ENCODE peak calls at places on chromosome 5, in nine cellular contexts. One of them, this sample, is unnamed.

GRCh38 chr5:171750316-171750788 is 35.3 kb upstream of the SMIM23 start:
- DNase-seq in neural progenitor cell: peak
- DNase-seq in AG04450: no peak
- DNase-seq in fibroblast of pulmonary artery: peak
- DNase-seq in psoas muscle: peak
- DNase-seq in suprapubic skin: no peak
- DNase-seq in activated CD8-positive, alpha-beta T cell treated with anti-CD3 and anti-CD28 coated beads for 36 hours: peak
- DNase-seq in lower lobe of right lung: no peak
- DNase-seq in glutamatergic neuron: no peak
- DNase-seq in this sample: no peak

GRCh38 chr5:138803935-138804334 is 50.7 kb downstream of the CTNNA1 start:
- DNase-seq in glutamatergic neuron: no peak
- DNase-seq in psoas muscle: no peak
- DNase-seq in fibroblast of pulmonary artery: no peak
- DNase-seq in activated CD8-positive, alpha-beta T cell treated with anti-CD3 and anti-CD28 coated beads for 36 hours: no peak
- DNase-seq in neural progenitor cell: no peak
- DNase-seq in AG04450: no peak
- DNase-seq in lower lobe of right lung: no peak
- DNase-seq in suprapubic skin: no peak
- DNase-seq in this sample: no peak

GRCh38 chr5:170590537-170590936 is 86.7 kb downstream of the KCNIP1 start:
- DNase-seq in glutamatergic neuron: no peak
- DNase-seq in lower lobe of right lung: no peak
- DNase-seq in suprapubic skin: no peak
- DNase-seq in fibroblast of pulmonary artery: no peak
- DNase-seq in activated CD8-positive, alpha-beta T cell treated with anti-CD3 and anti-CD28 coated beads for 36 hours: no peak
- DNase-seq in AG04450: no peak
- DNase-seq in neural progenitor cell: no peak
- DNase-seq in psoas muscle: no peak
- DNase-seq in this sample: no peak

GRCh38 chr5:94983861-94984535 is 300.9 kb downstream of the MCTP1 start:
- DNase-seq in suprapubic skin: no peak
- DNase-seq in fibroblast of pulmonary artery: peak
- DNase-seq in neural progenitor cell: no peak
- DNase-seq in activated CD8-positive, alpha-beta T cell treated with anti-CD3 and anti-CD28 coated beads for 36 hours: no peak
- DNase-seq in AG04450: no peak
- DNase-seq in psoas muscle: no peak
- DNase-seq in glutamatergic neuron: no peak
- DNase-seq in lower lobe of right lung: no peak
- DNase-seq in this sample: no peak

GRCh38 chr5:133735346-133735745 is 123.0 kb upstream of the FSTL4 start:
- DNase-seq in AG04450: no peak
- DNase-seq in suprapubic skin: no peak
- DNase-seq in psoas muscle: no peak
- DNase-seq in neural progenitor cell: no peak
- DNase-seq in lower lobe of right lung: no peak
- DNase-seq in fibroblast of pulmonary artery: peak
- DNase-seq in activated CD8-positive, alpha-beta T cell treated with anti-CD3 and anti-CD28 coated beads for 36 hours: no peak
- DNase-seq in glutamatergic neuron: no peak
- DNase-seq in this sample: no peak

GRCh38 chr5:9567039-9567438 is 21.2 kb upstream of the SEMA5A start:
- DNase-seq in psoas muscle: no peak
- DNase-seq in glutamatergic neuron: no peak
- DNase-seq in suprapubic skin: no peak
- DNase-seq in AG04450: no peak
- DNase-seq in fibroblast of pulmonary artery: no peak
- DNase-seq in neural progenitor cell: no peak
- DNase-seq in lower lobe of right lung: no peak
- DNase-seq in activated CD8-positive, alpha-beta T cell treated with anti-CD3 and anti-CD28 coated beads for 36 hours: no peak
- DNase-seq in this sample: no peak

GRCh38 chr5:143771229-143772001 is 40.5 kb upstream of the HMHB1 start:
- DNase-seq in suprapubic skin: no peak
- DNase-seq in lower lobe of right lung: no peak
- DNase-seq in psoas muscle: no peak
- DNase-seq in neural progenitor cell: no peak
- DNase-seq in glutamatergic neuron: peak
- DNase-seq in activated CD8-positive, alpha-beta T cell treated with anti-CD3 and anti-CD28 coated beads for 36 hours: no peak
- DNase-seq in fibroblast of pulmonary artery: no peak
- DNase-seq in AG04450: peak
- DNase-seq in this sample: no peak

GRCh38 chr5:96962540-96962991 is 26.7 kb downstream of the LNPEP start:
- DNase-seq in neural progenitor cell: no peak
- DNase-seq in psoas muscle: no peak
- DNase-seq in fibroblast of pulmonary artery: peak
- DNase-seq in lower lobe of right lung: no peak
- DNase-seq in AG04450: no peak
- DNase-seq in glutamatergic neuron: no peak
- DNase-seq in suprapubic skin: no peak
- DNase-seq in activated CD8-positive, alpha-beta T cell treated with anti-CD3 and anti-CD28 coated beads for 36 hours: peak
- DNase-seq in this sample: no peak

GRCh38 chr5:141855265-141856029 is 22.8 kb downstream of the PCDH1 start:
- DNase-seq in lower lobe of right lung: no peak
- DNase-seq in AG04450: no peak
- DNase-seq in glutamatergic neuron: peak
- DNase-seq in fibroblast of pulmonary artery: no peak
- DNase-seq in psoas muscle: peak
- DNase-seq in suprapubic skin: no peak
- DNase-seq in activated CD8-positive, alpha-beta T cell treated with anti-CD3 and anti-CD28 coated beads for 36 hours: no peak
- DNase-seq in neural progenitor cell: no peak
- DNase-seq in this sample: no peak

GRCh38 chr5:141851195-141851874 is 26.9 kb downstream of the PCDH1 start:
- DNase-seq in fibroblast of pulmonary artery: no peak
- DNase-seq in suprapubic skin: no peak
- DNase-seq in neural progenitor cell: no peak
- DNase-seq in glutamatergic neuron: no peak
- DNase-seq in psoas muscle: no peak
- DNase-seq in lower lobe of right lung: no peak
- DNase-seq in AG04450: no peak
- DNase-seq in activated CD8-positive, alpha-beta T cell treated with anti-CD3 and anti-CD28 coated beads for 36 hours: no peak
- DNase-seq in this sample: no peak

GRCh38 chr5:141856030-141856790 is 22.0 kb downstream of the PCDH1 start:
- DNase-seq in lower lobe of right lung: no peak
- DNase-seq in neural progenitor cell: no peak
- DNase-seq in psoas muscle: no peak
- DNase-seq in AG04450: no peak
- DNase-seq in fibroblast of pulmonary artery: no peak
- DNase-seq in activated CD8-positive, alpha-beta T cell treated with anti-CD3 and anti-CD28 coated beads for 36 hours: no peak
- DNase-seq in suprapubic skin: no peak
- DNase-seq in glutamatergic neuron: no peak
- DNase-seq in this sample: no peak

GRCh38 chr5:141852448-141852847 is 25.8 kb downstream of the PCDH1 start:
- DNase-seq in lower lobe of right lung: no peak
- DNase-seq in AG04450: no peak
- DNase-seq in psoas muscle: no peak
- DNase-seq in fibroblast of pulmonary artery: no peak
- DNase-seq in activated CD8-positive, alpha-beta T cell treated with anti-CD3 and anti-CD28 coated beads for 36 hours: no peak
- DNase-seq in suprapubic skin: no peak
- DNase-seq in glutamatergic neuron: no peak
- DNase-seq in neural progenitor cell: no peak
- DNase-seq in this sample: no peak

DNA sequence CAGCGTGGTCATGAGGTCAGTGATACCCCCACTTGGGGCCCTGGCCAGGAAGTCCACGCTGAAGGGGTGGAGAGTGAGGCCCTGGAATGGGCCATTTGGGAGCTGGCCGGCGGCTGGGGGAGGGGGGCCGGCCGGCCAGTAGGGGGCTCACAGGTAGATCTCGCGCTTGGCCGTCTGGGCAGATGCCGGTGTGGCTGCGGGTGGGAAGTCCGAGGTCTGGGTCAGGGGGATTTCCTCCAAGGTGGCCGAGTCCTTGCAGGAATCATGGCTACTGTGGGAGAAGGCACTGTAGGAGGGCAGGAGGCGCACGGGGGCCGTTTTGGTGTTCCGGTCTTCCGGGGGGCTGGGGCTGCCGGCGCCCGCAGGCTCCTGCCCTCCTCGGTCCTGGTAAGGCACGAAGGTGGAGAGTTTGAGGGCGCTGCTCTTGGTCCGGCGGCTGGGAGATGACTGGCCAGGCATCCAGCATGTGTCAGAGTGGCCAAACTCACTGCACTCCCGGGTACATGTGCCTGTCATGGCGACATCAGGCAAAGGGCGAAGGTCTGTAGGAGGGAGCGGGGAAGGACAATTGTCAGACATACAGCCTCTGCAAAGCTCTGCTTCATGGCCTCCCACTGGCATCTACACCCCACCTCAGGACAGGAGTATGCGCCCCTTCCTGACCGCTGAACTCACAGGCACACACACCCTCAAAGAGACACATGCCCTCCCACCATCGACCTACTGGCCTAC is 24.1 kb downstream of the PCDH1 start:
- DNase-seq in activated CD8-positive, alpha-beta T cell treated with anti-CD3 and anti-CD28 coated beads for 36 hours: no peak
- DNase-seq in psoas muscle: no peak
- DNase-seq in fibroblast of pulmonary artery: no peak
- DNase-seq in neural progenitor cell: no peak
- DNase-seq in lower lobe of right lung: no peak
- DNase-seq in suprapubic skin: no peak
- DNase-seq in glutamatergic neuron: no peak
- DNase-seq in AG04450: no peak
- DNase-seq in this sample: no peak
- TF ChIP-seq CTCF in activated CD8-positive, alpha-beta T cell treated with anti-CD3 and anti-CD28 coated beads for 36 hours: no peak
- TF ChIP-seq CTCF in psoas muscle: no peak
- TF ChIP-seq CTCF in fibroblast of pulmonary artery: no peak
- TF ChIP-seq CTCF in neural progenitor cell: peak
- TF ChIP-seq CTCF in lower lobe of right lung: no peak
- TF ChIP-seq CTCF in suprapubic skin: no peak
- TF ChIP-seq CTCF in glutamatergic neuron: no peak
- TF ChIP-seq CTCF in AG04450: no peak
- TF ChIP-seq CTCF in this sample: no peak

GRCh38 chr5:32791536-32792240 is 80.6 kb downstream of the NPR3 start:
- DNase-seq in lower lobe of right lung: no peak
- DNase-seq in fibroblast of pulmonary artery: peak
- DNase-seq in suprapubic skin: no peak
- DNase-seq in psoas muscle: no peak
- DNase-seq in AG04450: no peak
- DNase-seq in neural progenitor cell: no peak
- DNase-seq in activated CD8-positive, alpha-beta T cell treated with anti-CD3 and anti-CD28 coated beads for 36 hours: no peak
- DNase-seq in glutamatergic neuron: no peak
- DNase-seq in this sample: no peak

GRCh38 chr5:32790411-32790951 is 79.4 kb downstream of the NPR3 start:
- DNase-seq in lower lobe of right lung: no peak
- DNase-seq in neural progenitor cell: no peak
- DNase-seq in suprapubic skin: no peak
- DNase-seq in glutamatergic neuron: no peak
- DNase-seq in activated CD8-positive, alpha-beta T cell treated with anti-CD3 and anti-CD28 coated beads for 36 hours: no peak
- DNase-seq in AG04450: no peak
- DNase-seq in psoas muscle: no peak
- DNase-seq in fibroblast of pulmonary artery: peak
- DNase-seq in this sample: no peak

DNA sequence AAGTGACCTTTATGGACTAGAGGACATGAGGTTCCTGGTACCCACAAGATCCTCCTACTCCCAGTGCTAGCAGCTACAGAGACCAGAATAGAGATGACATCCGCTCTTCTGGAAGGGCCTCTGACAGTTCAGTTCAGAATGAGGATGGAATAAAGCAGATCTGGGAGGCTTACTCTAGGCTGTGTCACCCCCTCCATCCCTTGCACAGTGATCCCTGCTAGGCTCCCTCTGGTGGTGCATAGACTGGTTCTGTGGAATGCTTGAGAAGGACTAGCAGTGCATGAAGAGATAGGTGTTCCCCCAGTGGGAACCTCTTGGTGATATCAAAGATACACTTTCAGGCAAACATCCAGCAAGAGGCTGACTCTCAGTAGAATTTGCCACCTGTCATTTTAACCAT is 83.0 kb downstream of the NPR3 start:
- DNase-seq in lower lobe of right lung: no peak
- DNase-seq in suprapubic skin: no peak
- DNase-seq in psoas muscle: no peak
- DNase-seq in fibroblast of pulmonary artery: peak
- DNase-seq in neural progenitor cell: peak
- DNase-seq in AG04450: no peak
- DNase-seq in glutamatergic neuron: no peak
- DNase-seq in activated CD8-positive, alpha-beta T cell treated with anti-CD3 and anti-CD28 coated beads for 36 hours: no peak
- DNase-seq in this sample: no peak
- TF ChIP-seq CTCF in lower lobe of right lung: no peak
- TF ChIP-seq CTCF in suprapubic skin: no peak
- TF ChIP-seq CTCF in psoas muscle: no peak
- TF ChIP-seq CTCF in fibroblast of pulmonary artery: peak
- TF ChIP-seq CTCF in neural progenitor cell: peak
- TF ChIP-seq CTCF in AG04450: peak
- TF ChIP-seq CTCF in glutamatergic neuron: no peak
- TF ChIP-seq CTCF in activated CD8-positive, alpha-beta T cell treated with anti-CD3 and anti-CD28 coated beads for 36 hours: no peak
- TF ChIP-seq CTCF in this sample: no peak

DNA sequence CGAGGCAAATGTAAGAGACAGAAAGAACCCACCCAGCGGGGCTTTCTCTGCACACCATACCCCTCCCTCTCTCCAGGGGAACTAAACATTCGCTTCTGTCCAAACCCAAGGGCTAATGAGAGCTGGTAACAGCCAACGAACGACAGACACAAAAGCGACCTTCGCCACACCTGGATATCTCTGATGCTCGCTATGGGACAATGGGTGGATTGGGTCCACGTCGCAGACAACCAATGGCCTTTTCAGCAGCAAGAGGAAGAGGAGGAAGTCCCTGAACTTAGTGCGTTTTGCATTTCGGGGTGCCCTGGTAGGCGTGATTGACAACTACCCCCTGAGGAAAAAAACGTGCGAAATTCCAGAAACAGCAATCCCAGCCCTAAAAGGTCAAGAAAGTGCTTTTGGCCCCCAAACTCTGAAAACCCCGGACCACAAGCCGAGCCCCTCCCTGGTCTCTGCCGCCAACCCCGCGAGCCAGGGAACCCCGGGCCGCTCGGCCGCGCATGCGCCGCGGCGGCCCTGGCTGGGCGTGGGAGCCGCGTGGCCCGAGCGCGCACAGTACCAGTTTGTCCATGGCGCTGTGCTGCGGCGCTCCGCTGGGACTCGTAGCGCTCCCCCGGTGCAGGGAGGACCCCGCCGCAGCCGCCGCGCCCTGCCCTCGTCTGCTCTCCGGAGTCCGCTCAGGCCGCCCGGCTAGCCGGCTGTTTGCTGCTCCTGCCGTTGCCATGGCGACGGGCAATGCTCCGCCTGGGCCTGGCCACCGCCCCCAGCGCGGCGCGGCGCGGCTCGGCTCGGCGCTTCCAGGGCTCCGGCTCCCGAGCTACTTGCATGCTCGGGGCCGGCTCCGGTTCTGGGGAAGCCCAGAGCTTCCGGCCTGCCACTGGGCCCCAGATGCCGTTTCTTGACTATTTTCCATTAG is 66.9 kb upstream of the DNAH5 start:
- DNase-seq in AG04450: peak
- DNase-seq in lower lobe of right lung: peak
- DNase-seq in neural progenitor cell: peak
- DNase-seq in psoas muscle: peak
- DNase-seq in fibroblast of pulmonary artery: peak
- DNase-seq in activated CD8-positive, alpha-beta T cell treated with anti-CD3 and anti-CD28 coated beads for 36 hours: peak
- DNase-seq in suprapubic skin: peak
- DNase-seq in glutamatergic neuron: peak
- DNase-seq in this sample: peak
- TF ChIP-seq CTCF in AG04450: no peak
- TF ChIP-seq CTCF in lower lobe of right lung: peak
- TF ChIP-seq CTCF in neural progenitor cell: peak
- TF ChIP-seq CTCF in psoas muscle: peak
- TF ChIP-seq CTCF in fibroblast of pulmonary artery: no peak
- TF ChIP-seq CTCF in activated CD8-positive, alpha-beta T cell treated with anti-CD3 and anti-CD28 coated beads for 36 hours: no peak
- TF ChIP-seq CTCF in suprapubic skin: peak
- TF ChIP-seq CTCF in glutamatergic neuron: no peak
- TF ChIP-seq CTCF in this sample: peak

DNA sequence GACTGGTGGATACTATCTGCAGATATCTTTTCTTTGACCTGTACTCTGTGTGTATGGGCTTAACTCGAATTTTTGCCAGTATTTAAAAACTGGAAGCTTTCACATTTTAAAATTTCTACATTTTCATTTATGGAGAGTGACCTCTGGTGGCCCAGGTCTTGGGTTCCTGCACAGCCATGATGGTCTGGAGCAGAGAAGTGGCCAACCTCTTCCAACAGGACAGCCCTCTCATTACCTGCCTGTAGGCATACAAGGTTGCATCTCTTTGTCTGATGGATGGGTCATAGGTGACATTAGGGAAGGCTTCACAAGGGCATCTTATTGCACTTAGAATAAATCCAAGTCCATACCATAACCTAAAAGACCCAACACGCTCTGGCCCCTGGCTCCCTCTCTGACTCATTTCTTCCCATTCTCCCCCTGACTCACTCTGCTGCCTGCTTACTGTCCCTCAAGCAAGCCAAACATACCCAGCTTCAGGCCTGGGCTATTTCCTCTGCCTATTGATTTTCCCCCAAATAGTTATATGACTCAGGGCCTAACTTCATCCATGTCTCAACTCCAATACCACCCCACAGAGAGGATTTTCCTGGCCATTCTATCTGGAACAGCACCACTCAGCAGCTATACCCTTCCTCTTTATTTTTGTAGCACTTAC is 113.3 kb upstream of the SLC1A3 start:
- DNase-seq in AG04450: no peak
- DNase-seq in suprapubic skin: no peak
- DNase-seq in neural progenitor cell: no peak
- DNase-seq in glutamatergic neuron: no peak
- DNase-seq in lower lobe of right lung: no peak
- DNase-seq in fibroblast of pulmonary artery: no peak
- DNase-seq in activated CD8-positive, alpha-beta T cell treated with anti-CD3 and anti-CD28 coated beads for 36 hours: no peak
- DNase-seq in psoas muscle: no peak
- DNase-seq in this sample: no peak
- TF ChIP-seq CTCF in AG04450: no peak
- TF ChIP-seq CTCF in suprapubic skin: no peak
- TF ChIP-seq CTCF in neural progenitor cell: no peak
- TF ChIP-seq CTCF in glutamatergic neuron: no peak
- TF ChIP-seq CTCF in lower lobe of right lung: no peak
- TF ChIP-seq CTCF in fibroblast of pulmonary artery: no peak
- TF ChIP-seq CTCF in activated CD8-positive, alpha-beta T cell treated with anti-CD3 and anti-CD28 coated beads for 36 hours: no peak
- TF ChIP-seq CTCF in psoas muscle: no peak
- TF ChIP-seq CTCF in this sample: no peak